ENCODE peak calls at places on chromosomes 4 and X, in seven cellular contexts. One of them, this sample, is unnamed.

GRCh38 chr4:148704291-148704690 is 262.1 kb upstream of the NR3C2 start:
- DNase-seq in ascending aorta: no peak
- DNase-seq in heart left ventricle: no peak
- DNase-seq in CD4-positive, alpha-beta memory T cell: no peak
- DNase-seq in epithelial cell of prostate: no peak
- DNase-seq in right cardiac atrium: no peak
- DNase-seq in body of pancreas: no peak
- DNase-seq in this sample: no peak

GRCh38 chr4:57037982-57038604 is 59.4 kb downstream of the POLR2B start:
- DNase-seq in ascending aorta: no peak
- DNase-seq in heart left ventricle: peak; percentile 84
- DNase-seq in CD4-positive, alpha-beta memory T cell: no peak
- DNase-seq in epithelial cell of prostate: no peak
- DNase-seq in right cardiac atrium: peak; percentile 89
- DNase-seq in body of pancreas: peak; percentile 81
- DNase-seq in this sample: peak; percentile 77

GRCh38 chr4:177569443-177569842 is 127.2 kb upstream of the AGA start:
- DNase-seq in ascending aorta: no peak
- DNase-seq in heart left ventricle: no peak
- DNase-seq in CD4-positive, alpha-beta memory T cell: no peak
- DNase-seq in epithelial cell of prostate: no peak
- DNase-seq in right cardiac atrium: no peak
- DNase-seq in body of pancreas: no peak
- DNase-seq in this sample: no peak

GRCh38 chr4:124839786-124840390 is 127.4 kb upstream of the ANKRD50 start:
- DNase-seq in ascending aorta: no peak
- DNase-seq in heart left ventricle: no peak
- DNase-seq in CD4-positive, alpha-beta memory T cell: no peak
- DNase-seq in epithelial cell of prostate: no peak
- DNase-seq in right cardiac atrium: no peak
- DNase-seq in body of pancreas: no peak
- DNase-seq in this sample: no peak

GRCh38 chr4:5921578-5921977 is 28.7 kb upstream of the CRMP1 start:
- DNase-seq in ascending aorta: no peak
- DNase-seq in heart left ventricle: no peak
- DNase-seq in CD4-positive, alpha-beta memory T cell: no peak
- DNase-seq in epithelial cell of prostate: no peak
- DNase-seq in right cardiac atrium: no peak
- DNase-seq in body of pancreas: no peak
- DNase-seq in this sample: no peak

GRCh38 chr4:117137143-117137542 is 51.8 kb upstream of the TRAM1L1 start:
- DNase-seq in ascending aorta: no peak
- DNase-seq in heart left ventricle: no peak
- DNase-seq in CD4-positive, alpha-beta memory T cell: no peak
- DNase-seq in epithelial cell of prostate: peak; percentile 76
- DNase-seq in right cardiac atrium: no peak
- DNase-seq in body of pancreas: no peak
- DNase-seq in this sample: no peak

GRCh38 chr4:146243141-146243882 is 29.0 kb downstream of the REELD1 start:
- DNase-seq in ascending aorta: no peak
- DNase-seq in heart left ventricle: peak; percentile 65
- DNase-seq in CD4-positive, alpha-beta memory T cell: peak; percentile 33
- DNase-seq in epithelial cell of prostate: no peak
- DNase-seq in right cardiac atrium: peak; percentile 68
- DNase-seq in body of pancreas: no peak
- DNase-seq in this sample: peak; percentile 38

GRCh38 chr4:7865533-7865932 is 74.1 kb downstream of the AFAP1 start:
- DNase-seq in ascending aorta: no peak
- DNase-seq in heart left ventricle: no peak
- DNase-seq in CD4-positive, alpha-beta memory T cell: peak; percentile 32
- DNase-seq in epithelial cell of prostate: no peak
- DNase-seq in right cardiac atrium: no peak
- DNase-seq in body of pancreas: no peak
- DNase-seq in this sample: no peak

GRCh38 chr4:26583865-26584652 is at the start of gene TBC1D19:
- DNase-seq in ascending aorta: peak; percentile 53
- DNase-seq in heart left ventricle: peak; percentile 92
- DNase-seq in CD4-positive, alpha-beta memory T cell: peak; percentile 90
- DNase-seq in epithelial cell of prostate: peak; percentile 41
- DNase-seq in right cardiac atrium: peak; percentile 93
- DNase-seq in body of pancreas: peak; percentile 93
- DNase-seq in this sample: peak; percentile 89

GRCh38 chrX:111634823-111635410 is 46.1 kb upstream of the ALG13 start:
- DNase-seq in ascending aorta: no peak
- DNase-seq in heart left ventricle: no peak
- DNase-seq in CD4-positive, alpha-beta memory T cell: no peak
- DNase-seq in epithelial cell of prostate: no peak
- DNase-seq in right cardiac atrium: no peak
- DNase-seq in body of pancreas: no peak
- DNase-seq in this sample: no peak

GRCh38 chr4:165201806-165202205 is 5.6 kb upstream of the KLHL2 start:
- DNase-seq in ascending aorta: no peak
- DNase-seq in heart left ventricle: no peak
- DNase-seq in CD4-positive, alpha-beta memory T cell: no peak
- DNase-seq in epithelial cell of prostate: no peak
- DNase-seq in right cardiac atrium: no peak
- DNase-seq in body of pancreas: no peak
- DNase-seq in this sample: no peak

DNA sequence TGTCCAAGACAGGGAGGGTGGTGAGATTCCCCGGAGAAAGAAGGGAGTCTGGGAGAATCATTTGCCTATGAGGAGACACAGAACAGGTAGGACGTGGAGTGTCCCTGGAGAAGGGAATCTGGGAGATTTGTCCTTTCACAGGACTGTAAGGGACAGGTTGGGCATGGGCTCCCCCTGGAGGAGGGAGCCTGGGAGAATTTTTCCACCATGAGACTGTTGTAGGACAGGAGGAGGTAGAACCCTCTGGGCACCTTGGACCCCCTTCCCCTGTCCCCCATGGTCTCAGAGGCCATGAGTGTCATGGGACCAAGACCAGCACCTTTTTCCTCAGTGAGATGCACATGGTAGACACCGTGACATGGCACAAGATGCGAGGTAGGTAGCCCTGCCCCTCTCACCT is 2.8 kb downstream of the PORCN start:
- DNase-seq in ascending aorta: no peak
- DNase-seq in heart left ventricle: no peak
- DNase-seq in CD4-positive, alpha-beta memory T cell: no peak
- DNase-seq in epithelial cell of prostate: no peak
- DNase-seq in right cardiac atrium: no peak
- DNase-seq in body of pancreas: peak; percentile 54
- DNase-seq in this sample: no peak
- H3K27ac ChIP-seq in ascending aorta: no peak overlapping the region
- H3K27ac ChIP-seq in heart left ventricle: no peak overlapping the region
- H3K27ac ChIP-seq in CD4-positive, alpha-beta memory T cell: no peak overlapping the region
- H3K27ac ChIP-seq in epithelial cell of prostate: no peak overlapping the region
- H3K27ac ChIP-seq in right cardiac atrium: no peak overlapping the region
- H3K27ac ChIP-seq in body of pancreas: no peak overlapping the region
- H3K27ac ChIP-seq in this sample: no peak overlapping the region

GRCh38 chrX:119398974-119399771 is at the start of gene SLC25A43:
- DNase-seq in ascending aorta: no peak
- DNase-seq in heart left ventricle: peak; percentile 68
- DNase-seq in CD4-positive, alpha-beta memory T cell: peak; percentile 17
- DNase-seq in epithelial cell of prostate: no peak
- DNase-seq in right cardiac atrium: peak; percentile 74
- DNase-seq in body of pancreas: peak; percentile 43
- DNase-seq in this sample: peak; percentile 57
- H3K27ac ChIP-seq in ascending aorta: peak within 1 kb of the TSS; percentile 77
- H3K27ac ChIP-seq in heart left ventricle: peak within 1 kb of the TSS; percentile 79
- H3K27ac ChIP-seq in CD4-positive, alpha-beta memory T cell: peak within 1 kb of the TSS; percentile 47
- H3K27ac ChIP-seq in epithelial cell of prostate: peak within 1 kb of the TSS; percentile 53
- H3K27ac ChIP-seq in right cardiac atrium: peak within 1 kb of the TSS; percentile 76
- H3K27ac ChIP-seq in body of pancreas: peak within 1 kb of the TSS; percentile 42
- H3K27ac ChIP-seq in this sample: peak within 1 kb of the TSS; percentile 60

GRCh38 chrX:45518552-45518951 is 317.9 kb upstream of the DIPK2B start:
- DNase-seq in ascending aorta: no peak
- DNase-seq in heart left ventricle: no peak
- DNase-seq in CD4-positive, alpha-beta memory T cell: no peak
- DNase-seq in epithelial cell of prostate: no peak
- DNase-seq in right cardiac atrium: no peak
- DNase-seq in body of pancreas: no peak
- DNase-seq in this sample: no peak

GRCh38 chrX:45513042-45513441 is 312.4 kb upstream of the DIPK2B start:
- DNase-seq in ascending aorta: no peak
- DNase-seq in heart left ventricle: no peak
- DNase-seq in CD4-positive, alpha-beta memory T cell: no peak
- DNase-seq in epithelial cell of prostate: no peak
- DNase-seq in right cardiac atrium: no peak
- DNase-seq in body of pancreas: no peak
- DNase-seq in this sample: no peak

GRCh38 chrX:45517090-45517973 is 316.7 kb upstream of the DIPK2B start:
- DNase-seq in ascending aorta: no peak
- DNase-seq in heart left ventricle: no peak
- DNase-seq in CD4-positive, alpha-beta memory T cell: no peak
- DNase-seq in epithelial cell of prostate: no peak
- DNase-seq in right cardiac atrium: no peak
- DNase-seq in body of pancreas: no peak
- DNase-seq in this sample: no peak

GRCh38 chrX:45515262-45516215 is 314.9 kb upstream of the DIPK2B start:
- DNase-seq in ascending aorta: peak; percentile 60
- DNase-seq in heart left ventricle: no peak
- DNase-seq in CD4-positive, alpha-beta memory T cell: peak; percentile 39
- DNase-seq in epithelial cell of prostate: peak; percentile 86
- DNase-seq in right cardiac atrium: peak; percentile 53
- DNase-seq in body of pancreas: peak; percentile 64
- DNase-seq in this sample: peak; percentile 80
- H3K27ac ChIP-seq in ascending aorta: peak overlapping the region; percentile 2
- H3K27ac ChIP-seq in heart left ventricle: no peak overlapping the region
- H3K27ac ChIP-seq in CD4-positive, alpha-beta memory T cell: no peak overlapping the region
- H3K27ac ChIP-seq in epithelial cell of prostate: peak overlapping the region; percentile 82
- H3K27ac ChIP-seq in right cardiac atrium: no peak overlapping the region
- H3K27ac ChIP-seq in body of pancreas: peak overlapping the region; percentile 58
- H3K27ac ChIP-seq in this sample: no peak overlapping the region

DNA sequence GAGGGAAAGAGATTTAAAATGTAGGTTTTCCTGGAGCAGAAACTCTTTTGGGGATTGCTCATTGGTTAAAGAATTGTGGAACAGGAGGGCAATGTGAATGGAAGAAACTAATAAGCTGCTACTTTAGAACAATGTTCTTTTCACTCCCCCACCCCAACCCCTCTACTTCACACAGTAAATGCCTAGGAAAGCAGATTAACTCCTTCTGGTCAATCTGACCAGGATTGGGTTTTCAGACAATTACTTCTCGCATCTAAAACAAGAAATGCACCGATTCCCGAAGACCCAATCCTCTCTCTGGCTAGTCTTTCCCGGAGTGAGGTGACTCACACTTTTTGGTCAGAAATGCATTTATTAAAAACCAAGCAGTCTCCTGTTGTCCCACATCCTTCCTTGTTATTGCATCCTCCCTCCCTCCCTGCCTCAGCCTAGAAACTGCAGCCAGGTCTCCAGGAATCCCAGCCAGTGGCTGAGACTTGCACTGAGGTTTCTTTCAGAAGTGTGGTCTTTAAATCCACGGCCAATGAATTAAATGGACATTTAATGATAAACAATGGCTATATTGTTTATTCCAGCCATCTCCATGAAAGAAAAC is 21.4 kb downstream of the MFAP3L start:
- DNase-seq in ascending aorta: no peak
- DNase-seq in heart left ventricle: no peak
- DNase-seq in CD4-positive, alpha-beta memory T cell: no peak
- DNase-seq in epithelial cell of prostate: no peak
- DNase-seq in right cardiac atrium: no peak
- DNase-seq in body of pancreas: no peak
- DNase-seq in this sample: no peak
- H3K27ac ChIP-seq in ascending aorta: peak overlapping the region; percentile 52
- H3K27ac ChIP-seq in heart left ventricle: no peak overlapping the region
- H3K27ac ChIP-seq in CD4-positive, alpha-beta memory T cell: no peak overlapping the region
- H3K27ac ChIP-seq in epithelial cell of prostate: no peak overlapping the region
- H3K27ac ChIP-seq in right cardiac atrium: no peak overlapping the region
- H3K27ac ChIP-seq in body of pancreas: no peak overlapping the region
- H3K27ac ChIP-seq in this sample: no peak overlapping the region

DNA sequence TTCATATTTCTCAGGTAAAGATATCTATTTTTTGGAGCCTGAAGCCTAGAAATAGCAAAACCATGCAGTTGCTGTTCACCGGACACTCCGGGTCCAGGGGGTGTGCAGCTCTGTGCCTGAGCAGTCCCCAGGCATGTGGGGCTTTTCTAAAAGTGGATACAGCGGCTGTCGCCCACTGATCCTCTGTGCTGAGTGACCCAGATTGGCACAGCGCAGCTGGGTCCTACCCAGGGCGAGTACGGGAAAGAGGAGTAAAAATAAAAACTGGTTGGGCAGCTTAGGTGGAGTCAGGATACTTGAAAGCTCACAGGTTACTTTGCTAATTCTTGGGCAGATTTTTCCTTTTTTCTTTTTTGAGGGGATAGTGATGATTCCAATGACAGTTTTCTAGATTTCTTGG is 118.8 kb downstream of the UCHL1 start:
- DNase-seq in ascending aorta: no peak
- DNase-seq in heart left ventricle: peak; percentile 58
- DNase-seq in CD4-positive, alpha-beta memory T cell: no peak
- DNase-seq in epithelial cell of prostate: no peak
- DNase-seq in right cardiac atrium: no peak
- DNase-seq in body of pancreas: peak; percentile 32
- DNase-seq in this sample: no peak
- H3K27ac ChIP-seq in ascending aorta: peak overlapping the region; percentile 9
- H3K27ac ChIP-seq in heart left ventricle: peak overlapping the region; percentile 9
- H3K27ac ChIP-seq in CD4-positive, alpha-beta memory T cell: no peak overlapping the region
- H3K27ac ChIP-seq in epithelial cell of prostate: no peak overlapping the region
- H3K27ac ChIP-seq in right cardiac atrium: no peak overlapping the region
- H3K27ac ChIP-seq in body of pancreas: no peak overlapping the region
- H3K27ac ChIP-seq in this sample: no peak overlapping the region

This sample was measured in ovary.